ENCODE peak calls at places on chromosomes 1 and 21, in six cellular contexts. G, C, B, W, U and P are unnamed samples.
A peak's percentile ranks its signal among the peaks of the same experiment; 100 is the strongest.

GRCh38 chr1:183033205-183033604 is 10.0 kb downstream of the LAMC1 start:
- DNase-seq in C (no peak), W (no peak), G (no peak), U (peak; percentile 59), B (no peak), P (no peak)

GRCh38 chr1:72278461-72278860 is 3.9 kb downstream of the NEGR1 start:
- DNase-seq in G (no peak), B (no peak), C (no peak), U (no peak), W (no peak), P (no peak)

GRCh38 chr1:54401799-54402198 is 4.4 kb downstream of the SSBP3 start:
- DNase-seq in W (no peak), G (peak; percentile 45), B (no peak), C (no peak), U (no peak), P (no peak)

GRCh38 chr1:224519874-224520273 is 85.3 kb upstream of the WDR26 start:
- DNase-seq in G (no peak), B (no peak), U (no peak), W (peak; percentile 50), C (no peak), P (no peak)

GRCh38 chr1:145994391-145995120 is 1.8 kb downstream of the TXNIP start:
- DNase-seq in U (no peak), W (no peak), G (no peak), B (no peak), C (no peak), P (no peak)

GRCh38 chr1:70211536-70211935 is 6.2 kb upstream of the LRRC40 start:
- DNase-seq in W (no peak), C (no peak), U (no peak), G (no peak), B (no peak), P (no peak)

GRCh38 chr1:87243573-87243972 is 85.1 kb upstream of the LMO4 start:
- DNase-seq in U (peak; percentile 19), B (no peak), W (peak; percentile 41), C (no peak), G (no peak), P (no peak)

GRCh38 chr1:81681570-81681969 is 119.2 kb upstream of the ADGRL2 start:
- DNase-seq in U (peak; percentile 87), B (no peak), C (no peak), G (peak; percentile 51), W (peak; percentile 55), P (no peak)

GRCh38 chr1:10910490-10911273 is 101.8 kb upstream of the TARDBP start:
- DNase-seq in B (no peak), U (no peak), G (no peak), W (no peak), C (no peak), P (no peak)

GRCh38 chr21:35036521-35037383 is 12.3 kb downstream of the RUNX1 start:
- DNase-seq in C (no peak), G (no peak), B (no peak), U (no peak), W (no peak), P (no peak)
- H3K36me3 ChIP-seq in C (no peaks in the 10 kb centered on the region), G (no peaks in the 10 kb centered on the region), B (no peaks in the 10 kb centered on the region), U (peaks cover 11% of the 10 kb centered on the region), W (no peaks in the 10 kb centered on the region), P (no peaks in the 10 kb centered on the region)

GRCh38 chr21:34949045-34949444 is 100.1 kb downstream of the RUNX1 start:
- DNase-seq in C (no peak), G (no peak), U (no peak), W (peak; percentile 58), B (no peak), P (no peak)
- H3K36me3 ChIP-seq in C (no peaks in the 10 kb centered on the region), G (no peaks in the 10 kb centered on the region), U (no peaks in the 10 kb centered on the region), W (no peaks in the 10 kb centered on the region), B (no peaks in the 10 kb centered on the region), P (no peaks in the 10 kb centered on the region)

DNA sequence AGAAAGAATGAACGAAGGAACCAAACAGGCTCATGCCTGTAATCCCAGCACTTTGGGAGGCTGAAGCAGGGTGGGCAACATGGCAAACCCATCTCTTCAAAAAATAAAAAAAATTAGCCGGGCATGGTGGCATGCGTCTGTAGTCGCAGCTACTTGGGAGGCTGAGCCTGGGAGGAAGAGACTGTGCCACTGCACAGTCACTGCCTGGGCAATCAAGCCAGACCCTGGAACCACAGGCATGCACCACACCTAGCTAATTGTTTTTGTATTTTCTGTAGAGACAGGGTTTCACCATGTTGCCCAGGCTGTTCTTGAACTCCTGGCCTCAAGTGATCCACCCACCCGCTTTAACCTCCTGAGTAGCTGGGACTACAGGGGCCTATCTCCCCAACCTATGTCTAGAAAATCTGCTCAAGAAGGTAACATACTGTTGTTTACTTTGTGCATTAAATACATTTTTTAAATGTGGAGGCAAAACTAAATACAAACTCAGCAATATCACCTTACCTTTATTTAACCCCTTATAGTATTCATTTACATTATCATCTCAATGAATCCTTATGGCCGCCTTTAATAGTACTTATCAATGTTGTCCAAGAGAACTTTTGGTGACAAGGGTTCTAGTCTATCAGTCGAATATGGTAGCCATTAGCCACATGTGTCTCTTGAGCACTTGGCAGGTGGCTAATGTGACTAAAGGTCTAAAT is 2.7 kb downstream of the KHDC4 start:
- DNase-seq in B (no peak), W (no peak), C (no peak), G (no peak), U (peak; percentile 64), P (no peak)
- H3K36me3 ChIP-seq in B (peaks cover 5% of the 10 kb centered on the region), W (peaks cover 11% of the 10 kb centered on the region), C (peaks cover 40% of the 10 kb centered on the region), G (peaks cover 25% of the 10 kb centered on the region), U (peaks cover 54% of the 10 kb centered on the region), P (peaks cover 6% of the 10 kb centered on the region)

DNA sequence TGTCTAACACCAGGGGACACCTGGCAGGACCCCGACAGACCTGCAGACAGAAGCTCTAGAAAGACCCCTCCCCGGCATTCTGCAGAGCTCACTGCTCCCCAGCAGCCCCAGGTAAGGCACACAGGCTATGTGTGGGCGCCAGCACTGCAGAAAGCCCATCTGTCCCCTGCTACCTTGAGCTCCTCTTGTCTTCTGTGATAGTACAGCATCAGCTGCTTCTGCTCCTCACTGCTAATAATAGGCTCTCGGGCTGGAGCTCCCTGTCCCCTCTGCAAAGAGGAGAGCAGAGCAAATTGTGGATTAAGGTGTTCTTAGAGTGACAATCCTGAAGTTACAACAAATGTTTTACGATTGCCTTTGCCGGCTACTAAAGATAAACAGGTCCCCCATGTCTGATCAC is 10.1 kb downstream of the CFAP298 start:
- DNase-seq in B (no peak), U (no peak), W (no peak), C (no peak), G (no peak), P (no peak)
- H3K36me3 ChIP-seq in B (no peaks in the 10 kb centered on the region), U (peaks cover 28% of the 10 kb centered on the region), W (peaks cover 14% of the 10 kb centered on the region), C (peaks cover 20% of the 10 kb centered on the region), G (peaks cover 21% of the 10 kb centered on the region), P (peaks cover 15% of the 10 kb centered on the region)